ENCODE peak calls at places on chromosomes 2 and 18, in ten cellular contexts. M, F, X, Q, P, A, B, O, L and D are unnamed samples.

GRCh38 chr18:60157810-60158209 is 214.8 kb downstream of the MC4R start:
- DNase-seq in X (no peak), Q (no peak), L (no peak), F (no peak), B (no peak), P (no peak), M (no peak), A (no peak), O (no peak), D (no peak)

GRCh38 chr2:105451571-105452140 is 52.8 kb upstream of the FHL2 start:
- DNase-seq in O (no peak), A (no peak), X (no peak), M (no peak), Q (no peak), L (no peak), P (no peak), F (no peak), B (no peak), D (no peak)

GRCh38 chr2:136045344-136045743 is 59.9 kb upstream of the DARS1 start:
- DNase-seq in L (no peak), M (no peak), X (no peak), O (no peak), B (no peak), Q (no peak), A (no peak), P (no peak), F (no peak), D (no peak)

GRCh38 chr2:223104336-223104735 is 52.3 kb downstream of the KCNE4 start:
- DNase-seq in B (no peak), L (no peak), O (no peak), M (no peak), F (no peak), X (no peak), A (no peak), P (no peak), Q (no peak), D (no peak)

GRCh38 chr2:37648316-37649011 is 23.0 kb downstream of the CDC42EP3 start:
- DNase-seq in P (no peak), M (no peak), O (no peak), X (no peak), B (peak; percentile 24), L (peak; percentile 80), F (peak; percentile 28), Q (peak; percentile 40), A (peak; percentile 30), D (no peak)

GRCh38 chr2:119659601-119660342 is 19.2 kb upstream of the TMEM177 start:
- DNase-seq in B (peak; percentile 24), A (peak; percentile 56), X (peak; percentile 54), O (peak; percentile 38), P (peak; percentile 32), Q (no peak), F (peak; percentile 60), M (no peak), L (no peak), D (no peak)

GRCh38 chr2:10688921-10689807 is 611 bp downstream of the NOL10 start:
- DNase-seq in P (no peak), M (no peak), B (peak; percentile 8), L (peak; percentile 61), Q (no peak), O (peak; percentile 11), F (no peak), X (peak; percentile 4), A (peak; percentile 34), D (no peak)

GRCh38 chr2:4992226-4992625 is 700.0 kb upstream of the SOX11 start:
- DNase-seq in O (no peak), L (no peak), M (no peak), X (no peak), P (no peak), Q (no peak), A (no peak), B (no peak), F (no peak), D (no peak)

GRCh38 chr18:582465-582864 is 2.3 kb downstream of the CETN1 start:
- DNase-seq in A (no peak), X (no peak), M (no peak), O (no peak), Q (no peak), P (no peak), B (no peak), L (no peak), F (no peak), D (no peak)